ENCODE peak calls at places on chromosomes 7 and 10, in six cellular contexts. One of them, this sample, is unnamed.

GRCh38 chr10:60526024-60526585 is 136.4 kb upstream of the ANK3 start:
- DNase-seq in neural progenitor cell: no peak
- DNase-seq in DND-41: no peak
- DNase-seq in GM23248: no peak
- DNase-seq in hepatocyte: no peak
- DNase-seq in PC-3: peak; percentile 86
- DNase-seq in this sample: no peak

GRCh38 chr10:60958892-60959601 is 15.1 kb upstream of the RHOBTB1 start:
- DNase-seq in neural progenitor cell: no peak
- DNase-seq in DND-41: no peak
- DNase-seq in GM23248: peak; percentile 55
- DNase-seq in hepatocyte: peak; percentile 13
- DNase-seq in PC-3: peak; percentile 37
- DNase-seq in this sample: no peak

GRCh38 chr10:48496105-48496830 is 108.6 kb downstream of the ARHGAP22 start:
- DNase-seq in neural progenitor cell: no peak
- DNase-seq in DND-41: no peak
- DNase-seq in GM23248: no peak
- DNase-seq in hepatocyte: no peak
- DNase-seq in PC-3: no peak
- DNase-seq in this sample: no peak

GRCh38 chr10:89390875-89391576 is 1.4 kb upstream of the IFIT1 start:
- DNase-seq in neural progenitor cell: no peak
- DNase-seq in DND-41: no peak
- DNase-seq in GM23248: no peak
- DNase-seq in hepatocyte: no peak
- DNase-seq in PC-3: no peak
- DNase-seq in this sample: peak; percentile 20

GRCh38 chr7:112556633-112557032 is 75.8 kb downstream of the LSMEM1 start:
- DNase-seq in neural progenitor cell: no peak
- DNase-seq in DND-41: no peak
- DNase-seq in GM23248: peak; percentile 69
- DNase-seq in hepatocyte: no peak
- DNase-seq in PC-3: peak; percentile 76
- DNase-seq in this sample: peak; percentile 89

GRCh38 chr10:8054498-8055407 is at the start of gene GATA3:
- DNase-seq in neural progenitor cell: peak; percentile 84
- DNase-seq in DND-41: peak; percentile 89
- DNase-seq in GM23248: peak; percentile 46
- DNase-seq in hepatocyte: peak; percentile 86
- DNase-seq in PC-3: peak; percentile 47
- DNase-seq in this sample: no peak

GRCh38 chr7:98826400-98826799 is 43.4 kb downstream of the TMEM130 start:
- DNase-seq in neural progenitor cell: no peak
- DNase-seq in DND-41: no peak
- DNase-seq in GM23248: no peak
- DNase-seq in hepatocyte: no peak
- DNase-seq in PC-3: no peak
- DNase-seq in this sample: no peak

GRCh38 chr7:4692055-4692454 is 10.0 kb downstream of the FOXK1 start:
- DNase-seq in neural progenitor cell: no peak
- DNase-seq in DND-41: no peak
- DNase-seq in GM23248: peak; percentile 90
- DNase-seq in hepatocyte: no peak
- DNase-seq in PC-3: no peak
- DNase-seq in this sample: no peak

GRCh38 chr10:124576526-124577420 is 115.2 kb downstream of the LHPP start:
- DNase-seq in neural progenitor cell: no peak
- DNase-seq in DND-41: no peak
- DNase-seq in GM23248: no peak
- DNase-seq in hepatocyte: no peak
- DNase-seq in PC-3: no peak
- DNase-seq in this sample: no peak

GRCh38 chr7:99623702-99624447 is 7.1 kb downstream of the ZSCAN25 start:
- DNase-seq in neural progenitor cell: no peak
- DNase-seq in DND-41: no peak
- DNase-seq in GM23248: no peak
- DNase-seq in hepatocyte: peak; percentile 38
- DNase-seq in PC-3: no peak
- DNase-seq in this sample: no peak

GRCh38 chr7:122528879-122529481 is 169.9 kb downstream of the RNF133 start:
- DNase-seq in neural progenitor cell: peak; percentile 73
- DNase-seq in DND-41: no peak
- DNase-seq in GM23248: peak; percentile 62
- DNase-seq in hepatocyte: peak; percentile 64
- DNase-seq in PC-3: peak; percentile 50
- DNase-seq in this sample: peak; percentile 74

GRCh38 chr7:55133630-55134392 is 115.0 kb downstream of the EGFR start:
- DNase-seq in neural progenitor cell: no peak
- DNase-seq in DND-41: no peak
- DNase-seq in GM23248: peak; percentile 99
- DNase-seq in hepatocyte: peak; percentile 87
- DNase-seq in PC-3: peak; percentile 96
- DNase-seq in this sample: no peak

GRCh38 chr10:110615057-110615630 is 29.0 kb upstream of the RBM20 start:
- DNase-seq in neural progenitor cell: no peak
- DNase-seq in DND-41: no peak
- DNase-seq in GM23248: peak; percentile 48
- DNase-seq in hepatocyte: no peak
- DNase-seq in PC-3: peak; percentile 7
- DNase-seq in this sample: no peak

GRCh38 chr10:4332764-4333473 is 493.1 kb upstream of the AKR1E2 start:
- DNase-seq in neural progenitor cell: no peak
- DNase-seq in DND-41: no peak
- DNase-seq in GM23248: no peak
- DNase-seq in hepatocyte: no peak
- DNase-seq in PC-3: no peak
- DNase-seq in this sample: no peak

DNA sequence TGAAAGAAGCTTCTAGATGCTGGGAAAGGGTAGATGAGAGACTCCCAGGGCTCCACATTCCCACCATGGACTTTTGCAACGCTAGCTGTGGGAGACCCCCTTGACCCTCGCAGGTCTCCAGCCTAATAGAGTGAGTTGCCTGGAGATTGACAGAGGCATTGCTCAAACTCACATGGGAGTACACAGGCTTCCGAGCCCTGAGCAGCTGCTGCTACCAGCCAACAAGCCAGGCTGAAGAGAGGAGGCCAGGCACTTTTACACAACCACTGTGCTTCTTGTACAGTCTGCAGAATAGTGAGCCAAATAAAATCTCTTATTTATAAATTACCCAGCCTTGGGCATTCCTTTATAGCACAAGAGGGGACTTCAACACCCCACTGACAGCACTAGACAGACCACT is 146.3 kb downstream of the ZFAND4 start:
- DNase-seq in neural progenitor cell: no peak
- DNase-seq in DND-41: no peak
- DNase-seq in GM23248: no peak
- DNase-seq in hepatocyte: no peak
- DNase-seq in PC-3: no peak
- DNase-seq in this sample: no peak
- H3K4me2 ChIP-seq in neural progenitor cell: no peak overlapping the region
- H3K4me2 ChIP-seq in DND-41: no peak overlapping the region
- H3K4me2 ChIP-seq in GM23248: no peak overlapping the region
- H3K4me2 ChIP-seq in hepatocyte: no peak overlapping the region
- H3K4me2 ChIP-seq in PC-3: no peak overlapping the region
- H3K4me2 ChIP-seq in this sample: no peak overlapping the region

GRCh38 chr10:122460891-122461293 is 461 bp upstream of the HTRA1 start:
- DNase-seq in neural progenitor cell: no peak
- DNase-seq in DND-41: no peak
- DNase-seq in GM23248: peak; percentile 36
- DNase-seq in hepatocyte: no peak
- DNase-seq in PC-3: no peak
- DNase-seq in this sample: no peak

GRCh38 chr10:122463466-122464157 is 2.3 kb downstream of the HTRA1 start:
- DNase-seq in neural progenitor cell: no peak
- DNase-seq in DND-41: no peak
- DNase-seq in GM23248: no peak
- DNase-seq in hepatocyte: no peak
- DNase-seq in PC-3: no peak
- DNase-seq in this sample: no peak

GRCh38 chr10:122462533-122463465 is 1.4 kb downstream of the HTRA1 start:
- DNase-seq in neural progenitor cell: peak; percentile 34
- DNase-seq in DND-41: no peak
- DNase-seq in GM23248: peak; percentile 78
- DNase-seq in hepatocyte: peak; percentile 27
- DNase-seq in PC-3: peak; percentile 19
- DNase-seq in this sample: no peak

GRCh38 chr10:122461367-122461728 is at the start of gene HTRA1:
- DNase-seq in neural progenitor cell: peak; percentile 89
- DNase-seq in DND-41: no peak
- DNase-seq in GM23248: peak; percentile 86
- DNase-seq in hepatocyte: no peak
- DNase-seq in PC-3: peak; percentile 45
- DNase-seq in this sample: no peak

GRCh38 chr10:122461729-122462532 is 578 bp downstream of the HTRA1 start:
- DNase-seq in neural progenitor cell: peak; percentile 66
- DNase-seq in DND-41: no peak
- DNase-seq in GM23248: peak; percentile 57
- DNase-seq in hepatocyte: peak; percentile 60
- DNase-seq in PC-3: peak; percentile 15
- DNase-seq in this sample: no peak
- TF ChIP-seq EZH2 in neural progenitor cell: no peak
- TF ChIP-seq EZH2 in DND-41: no peak
- TF ChIP-seq EZH2 in GM23248: no peak
- TF ChIP-seq EZH2 in hepatocyte: no peak
- TF ChIP-seq EZH2 in PC-3: peak; percentile 51
- TF ChIP-seq EZH2 in this sample: no peak

GRCh38 chr7:111085356-111085755 is 5.6 kb upstream of the LRRN3 start:
- DNase-seq in neural progenitor cell: no peak
- DNase-seq in DND-41: no peak
- DNase-seq in GM23248: no peak
- DNase-seq in hepatocyte: no peak
- DNase-seq in PC-3: no peak
- DNase-seq in this sample: peak; percentile 50

GRCh38 chr7:111083423-111083822 is 7.5 kb upstream of the LRRN3 start:
- DNase-seq in neural progenitor cell: no peak
- DNase-seq in DND-41: peak; percentile 76
- DNase-seq in GM23248: peak; percentile 71
- DNase-seq in hepatocyte: no peak
- DNase-seq in PC-3: no peak
- DNase-seq in this sample: peak; percentile 99

GRCh38 chr7:111088328-111088727 is 2.6 kb upstream of the LRRN3 start:
- DNase-seq in neural progenitor cell: no peak
- DNase-seq in DND-41: no peak
- DNase-seq in GM23248: no peak
- DNase-seq in hepatocyte: no peak
- DNase-seq in PC-3: no peak
- DNase-seq in this sample: no peak

GRCh38 chr7:111089822-111090426 is 1.0 kb upstream of the LRRN3 start:
- DNase-seq in neural progenitor cell: peak; percentile 49
- DNase-seq in DND-41: no peak
- DNase-seq in GM23248: peak; percentile 65
- DNase-seq in hepatocyte: peak; percentile 41
- DNase-seq in PC-3: peak; percentile 65
- DNase-seq in this sample: peak; percentile 83

DNA sequence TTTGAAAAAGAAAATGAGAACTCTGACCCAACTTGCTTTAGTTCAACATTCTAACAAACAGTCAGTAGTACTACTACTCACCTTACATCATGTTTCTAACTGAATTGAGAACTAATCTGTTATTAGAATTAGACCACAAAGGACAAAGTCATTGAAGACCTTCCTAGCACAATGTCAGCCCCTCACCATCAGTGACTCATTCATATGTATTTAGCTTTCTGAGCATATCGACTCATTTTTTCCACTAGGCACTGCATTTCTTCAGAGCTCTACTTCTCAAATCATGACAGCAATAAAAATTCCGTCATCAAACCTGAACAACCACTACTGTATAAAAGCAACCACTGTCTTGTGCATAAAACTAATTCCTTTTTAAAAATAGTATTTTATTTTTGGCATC is 4.4 kb upstream of the LRRN3 start:
- DNase-seq in neural progenitor cell: no peak
- DNase-seq in DND-41: no peak
- DNase-seq in GM23248: no peak
- DNase-seq in hepatocyte: no peak
- DNase-seq in PC-3: peak; percentile 52
- DNase-seq in this sample: no peak
- H3K4me1 ChIP-seq in neural progenitor cell: peaks cover 24% of the 10 kb centered on the region
- H3K4me1 ChIP-seq in DND-41: peaks cover 42% of the 10 kb centered on the region
- H3K4me1 ChIP-seq in GM23248: peaks cover 26% of the 10 kb centered on the region
- H3K4me1 ChIP-seq in hepatocyte: peaks cover 3% of the 10 kb centered on the region
- H3K4me1 ChIP-seq in PC-3: no peaks in the 10 kb centered on the region
- H3K4me1 ChIP-seq in this sample: peaks cover 58% of the 10 kb centered on the region

GRCh38 chr10:117138838-117139580 is 939 bp upstream of the VAX1 start:
- DNase-seq in neural progenitor cell: peak; percentile 74
- DNase-seq in DND-41: no peak
- DNase-seq in GM23248: no peak
- DNase-seq in hepatocyte: no peak
- DNase-seq in PC-3: peak; percentile 4
- DNase-seq in this sample: no peak

GRCh38 chr10:117137911-117138642 is at the start of gene VAX1:
- DNase-seq in neural progenitor cell: peak; percentile 76
- DNase-seq in DND-41: no peak
- DNase-seq in GM23248: peak; percentile 27
- DNase-seq in hepatocyte: no peak
- DNase-seq in PC-3: peak; percentile 30
- DNase-seq in this sample: no peak

GRCh38 chr10:117135480-117136140 is 2.5 kb downstream of the VAX1 start:
- DNase-seq in neural progenitor cell: no peak
- DNase-seq in DND-41: no peak
- DNase-seq in GM23248: no peak
- DNase-seq in hepatocyte: no peak
- DNase-seq in PC-3: no peak
- DNase-seq in this sample: no peak

GRCh38 chr10:117136391-117136975 is 1.6 kb downstream of the VAX1 start:
- DNase-seq in neural progenitor cell: peak; percentile 36
- DNase-seq in DND-41: no peak
- DNase-seq in GM23248: no peak
- DNase-seq in hepatocyte: no peak
- DNase-seq in PC-3: no peak
- DNase-seq in this sample: no peak

DNA sequence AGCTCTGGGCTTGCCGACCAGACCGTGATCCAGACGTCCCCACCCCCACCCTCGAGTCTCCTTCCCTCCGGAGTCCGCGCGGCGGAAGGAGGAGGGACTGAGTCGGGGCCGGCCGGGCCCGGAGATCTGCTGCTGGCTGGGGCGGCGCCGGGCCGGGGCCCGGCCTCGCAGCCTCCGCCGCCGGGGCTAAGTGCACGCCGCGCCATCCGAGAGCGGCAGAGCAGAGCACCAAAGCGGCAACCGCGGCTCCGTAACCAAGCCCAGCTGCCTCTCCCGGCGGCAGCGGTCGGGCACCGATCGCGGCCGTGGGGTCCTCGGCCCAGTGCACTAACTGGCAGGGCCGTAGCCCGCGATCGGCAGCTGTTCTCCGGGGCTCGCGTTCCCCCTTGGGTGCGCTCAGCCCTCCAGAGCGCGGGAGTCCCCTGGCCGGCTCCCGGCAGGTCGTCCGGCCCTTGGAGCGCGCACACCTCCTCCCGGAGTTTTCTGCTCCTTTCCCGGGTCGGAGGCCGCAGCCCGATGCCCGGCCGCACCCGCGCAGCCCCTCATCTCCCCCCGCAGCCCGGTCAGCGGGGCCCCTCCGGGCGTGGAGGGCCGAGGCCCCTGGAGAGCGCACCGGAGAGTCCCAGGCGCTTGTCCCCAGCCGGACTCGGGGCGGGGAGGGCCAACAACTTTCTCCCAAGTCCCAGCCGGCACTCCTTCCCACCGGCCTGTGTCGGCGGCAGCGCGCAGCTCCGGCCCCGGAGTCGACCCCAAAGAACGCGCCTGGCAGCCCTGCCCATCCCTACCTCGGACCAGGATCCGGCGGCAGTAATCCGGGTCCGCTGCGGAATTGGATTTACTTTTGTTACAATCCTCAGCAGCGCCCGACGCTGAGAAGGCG is 799 bp downstream of the VAX1 start:
- DNase-seq in neural progenitor cell: peak; percentile 83
- DNase-seq in DND-41: no peak
- DNase-seq in GM23248: peak; percentile 51
- DNase-seq in hepatocyte: peak; percentile 63
- DNase-seq in PC-3: peak; percentile 51
- DNase-seq in this sample: no peak
- H3K4me2 ChIP-seq in neural progenitor cell: peak overlapping the region; percentile 99
- H3K4me2 ChIP-seq in DND-41: no peak overlapping the region
- H3K4me2 ChIP-seq in GM23248: peak overlapping the region; percentile 53
- H3K4me2 ChIP-seq in hepatocyte: peak overlapping the region; percentile 95
- H3K4me2 ChIP-seq in PC-3: peak overlapping the region; percentile 91
- H3K4me2 ChIP-seq in this sample: no peak overlapping the region